ENCODE peak calls at places on chromosome 16, in four cellular contexts. M, S, Y and K are unnamed samples.

GRCh38 chr16:66581246-66581952 is 2.1 kb downstream of the CMTM2 start:
- DNase-seq in Y (no peak), M (no peak), S (no peak), K (no peak)

GRCh38 chr16:4500283-4500682 is 24.1 kb downstream of the HMOX2 start:
- DNase-seq in M (no peak), S (no peak), Y (no peak), K (no peak)

GRCh38 chr16:68445458-68445857 is 2.9 kb downstream of the SMPD3 start:
- DNase-seq in M (no peak), S (peak), Y (peak), K (no peak)

GRCh38 chr16:3945751-3946603 is 65.5 kb upstream of the CREBBP start:
- DNase-seq in S (no peak), M (peak), Y (peak), K (no peak)

GRCh38 chr16:55513616-55514015 is 4.7 kb downstream of the LPCAT2 start:
- DNase-seq in S (no peak), Y (no peak), M (no peak), K (no peak)

GRCh38 chr16:68074850-68075249 is 10.3 kb upstream of the NFATC3 start:
- DNase-seq in M (no peak), Y (peak), S (peak), K (peak)

GRCh38 chr16:72937916-72938315 is 110.0 kb downstream of the ZFHX3 start:
- DNase-seq in S (no peak), M (no peak), Y (no peak), K (no peak)

GRCh38 chr16:9042943-9043680 is 48.3 kb upstream of the HAPSTR1 start:
- DNase-seq in M (peak), S (no peak), Y (no peak), K (no peak)

GRCh38 chr16:66182592-66182991 is 183.9 kb upstream of the CDH5 start:
- DNase-seq in S (no peak), Y (no peak), M (no peak), K (no peak)

GRCh38 chr16:56600398-56600999 is 7.9 kb upstream of the MT2A start:
- DNase-seq in S (peak), M (no peak), Y (no peak), K (no peak)

GRCh38 chr16:51399908-51400670 is 249.0 kb upstream of the SALL1 start:
- DNase-seq in Y (no peak), S (no peak), M (no peak), K (no peak)

GRCh38 chr16:3065742-3066439 is 451 bp downstream of the IL32 start:
- DNase-seq in S (no peak), Y (no peak), M (no peak), K (no peak)

GRCh38 chr16:88479795-88480760 is 27.0 kb downstream of the ZFPM1 start:
- DNase-seq in Y (peak), M (no peak), S (peak), K (no peak)

GRCh38 chr16:65415460-65415859 is 293.6 kb upstream of the CDH11 start:
- DNase-seq in M (no peak), Y (no peak), S (no peak), K (no peak)

GRCh38 chr16:65570261-65570660 is 448.4 kb upstream of the CDH11 start:
- DNase-seq in Y (no peak), M (no peak), S (no peak), K (no peak)

DNA sequence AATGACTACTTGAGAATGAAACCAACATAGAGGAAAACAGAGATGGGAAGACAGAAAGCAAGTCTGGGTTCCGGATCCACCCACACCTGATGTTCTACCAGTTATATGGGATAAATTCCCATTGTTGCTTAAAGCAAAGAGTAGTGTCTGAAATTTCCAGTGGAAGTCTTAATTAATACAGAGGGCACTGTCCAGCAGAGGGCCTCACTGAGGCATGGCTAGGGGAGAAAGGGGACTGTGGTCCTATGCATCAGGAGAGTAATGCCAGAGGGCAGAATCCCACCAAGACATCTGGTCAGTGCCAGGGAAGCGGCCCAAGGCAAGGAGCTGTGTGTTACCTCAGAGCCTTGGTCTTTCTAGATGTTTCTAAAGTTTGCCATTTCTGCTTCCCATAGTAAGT is 7.5 kb upstream of the UMOD start:
- DNase-seq in M (no peak), Y (no peak), S (no peak), K (no peak)
- TF ChIP-seq CTCF in M (no peak), Y (no peak), S (no peak), K (no peak)

GRCh38 chr16:85525464-85526117 is 87.5 kb upstream of the GSE1 start:
- DNase-seq in Y (no peak), M (no peak), S (no peak), K (no peak)
- TF ChIP-seq CTCF in Y (no peak), M (no peak), S (no peak), K (no peak)

GRCh38 chr16:17544785-17545184 is 74.0 kb upstream of the XYLT1 start:
- DNase-seq in M (no peak), S (peak), Y (no peak), K (no peak)
- TF ChIP-seq CTCF in M (no peak), S (peak), Y (no peak), K (peak)

GRCh38 chr16:80317132-80318098 is 223.4 kb upstream of the DYNLRB2 start:
- DNase-seq in S (no peak), Y (no peak), M (no peak), K (no peak)
- TF ChIP-seq CTCF in S (no peak), Y (peak), M (peak), K (no peak)

DNA sequence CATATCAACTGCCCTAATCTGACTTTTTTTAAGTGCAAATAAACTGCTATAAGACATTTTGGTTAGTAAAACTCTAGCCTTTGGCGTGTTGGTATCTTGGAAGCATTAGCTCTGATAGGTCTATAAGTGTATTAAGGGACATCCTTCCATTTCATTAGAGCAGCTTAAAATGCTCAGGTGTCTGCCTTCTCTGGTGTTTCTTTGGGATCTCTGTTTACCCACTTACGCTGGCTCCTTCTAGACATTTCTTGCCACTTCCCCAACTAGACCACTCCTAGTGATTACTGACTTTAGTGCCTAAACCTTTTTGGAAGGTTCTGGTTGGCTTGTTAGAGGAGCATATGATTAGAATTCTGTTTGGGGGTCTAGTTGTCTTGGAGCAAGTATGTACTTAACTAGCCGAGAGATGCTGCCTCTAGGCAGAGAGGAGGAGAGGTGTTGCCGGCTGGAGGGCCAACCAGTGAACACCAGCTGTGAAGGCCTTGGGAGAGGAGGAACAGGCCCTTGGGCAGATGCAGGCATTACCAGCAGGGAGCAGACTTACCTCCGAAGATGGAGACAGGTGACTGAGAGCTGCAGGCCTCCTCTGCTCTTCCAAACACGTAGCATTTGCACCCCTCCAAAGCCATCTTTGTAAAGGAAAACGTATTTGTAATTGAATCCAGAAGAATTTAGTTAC is 15.2 kb upstream of the CLEC18C start:
- DNase-seq in S (no peak), M (no peak), Y (no peak), K (no peak)
- TF ChIP-seq CTCF in S (no peak), M (no peak), Y (no peak), K (no peak)

DNA sequence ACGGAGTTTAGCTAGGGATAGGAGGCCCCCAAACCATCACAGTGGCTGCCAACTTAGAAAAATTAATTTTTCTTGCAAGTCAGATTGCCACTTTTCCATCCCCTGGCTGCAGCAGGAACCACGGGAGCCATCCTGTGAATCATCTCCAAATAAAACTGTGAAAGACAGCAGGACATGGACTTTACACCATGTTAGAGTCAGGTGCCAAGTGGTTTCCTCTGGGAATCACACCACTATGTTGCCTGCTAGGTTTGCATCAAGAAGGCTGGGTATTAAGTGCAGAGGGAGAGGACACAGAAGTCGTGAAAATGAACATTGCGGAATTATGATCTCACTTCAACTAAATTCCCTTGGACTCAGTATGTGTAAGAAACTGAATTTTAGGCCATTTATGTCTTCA is 471.3 kb upstream of the GOT2 start:
- DNase-seq in M (no peak), Y (no peak), S (no peak), K (no peak)
- TF ChIP-seq CTCF in M (no peak), Y (no peak), S (no peak), K (no peak)

DNA sequence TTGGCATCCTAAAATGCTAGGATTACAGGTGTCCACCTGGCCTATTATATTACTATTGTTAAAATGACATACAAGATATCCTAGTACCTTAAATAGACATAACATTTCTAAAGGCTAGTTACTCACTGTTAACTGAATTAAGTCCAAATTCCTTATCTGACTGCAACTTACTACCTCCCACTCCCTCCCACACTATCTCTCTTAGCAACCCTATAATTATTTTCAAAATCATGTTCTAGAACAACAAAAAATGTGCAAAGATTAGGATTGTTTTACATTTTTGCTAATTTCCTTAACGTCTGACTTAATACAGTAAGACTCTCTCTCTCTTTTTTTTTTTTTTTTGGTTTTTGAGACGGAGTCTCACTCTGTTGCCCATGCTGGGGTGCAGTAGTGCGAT is 2.2 kb upstream of the ATF7IP2 start:
- DNase-seq in Y (no peak), S (no peak), M (no peak), K (no peak)
- TF ChIP-seq CTCF in Y (no peak), S (no peak), M (no peak), K (no peak)

GRCh38 chr16:48041861-48042435 is 113.8 kb downstream of the ABCC12 start:
- DNase-seq in M (no peak), S (no peak), Y (no peak), K (no peak)
- TF ChIP-seq CTCF in M (no peak), S (no peak), Y (no peak), K (no peak)